ENCODE peak calls at places on chromosomes 3 and 15, in ten cellular contexts. K is GM06990, X is SJSA1, B is fibroblast of lung, I is astrocyte of the spinal cord, S is right atrium auricular region, W is brain microvascular endothelial cell, Q is H1, Y is fibroblast of pulmonary artery, R is OCI-LY7. H is an unnamed sample.

GRCh38 chr15:85667491-85668424 is 127.0 kb downstream of the KLHL25 start:
- DNase-seq in K (peak), X (peak), B (peak), I (peak), S (no peak), W (peak), Q (no peak), Y (peak), R (no peak), H (peak)

GRCh38 chr3:30277494-30277893 is 328.9 kb upstream of the TGFBR2 start:
- DNase-seq in K (no peak), X (no peak), B (no peak), I (no peak), S (no peak), W (no peak), Q (no peak), Y (no peak), R (no peak), H (no peak)

GRCh38 chr15:62209322-62209721 is 44.2 kb upstream of the C2CD4B start:
- DNase-seq in K (no peak), X (no peak), B (no peak), I (no peak), S (no peak), W (no peak), Q (no peak), Y (no peak), R (no peak), H (no peak)

GRCh38 chr3:68751883-68752282 is 180.5 kb downstream of the TAFA4 start:
- DNase-seq in K (no peak), X (no peak), B (no peak), I (no peak), S (no peak), W (no peak), Q (no peak), Y (no peak), R (no peak), H (no peak)

GRCh38 chr3:176906046-176906905 is 291.0 kb downstream of the TBL1XR1 start:
- DNase-seq in K (no peak), X (no peak), B (peak), I (peak), S (no peak), W (peak), Q (no peak), Y (peak), R (no peak), H (peak)

GRCh38 chr3:172217877-172218276 is 178.5 kb downstream of the FNDC3B start:
- DNase-seq in K (no peak), X (no peak), B (peak), I (peak), S (no peak), W (no peak), Q (no peak), Y (peak), R (no peak), H (no peak)

GRCh38 chr3:52349611-52350395 is 33.7 kb downstream of the DNAH1 start:
- DNase-seq in K (no peak), X (no peak), B (no peak), I (no peak), S (no peak), W (no peak), Q (no peak), Y (no peak), R (no peak), H (no peak)

GRCh38 chr3:20958161-20958560 is 772.2 kb upstream of the SGO1 start:
- DNase-seq in K (no peak), X (no peak), B (no peak), I (no peak), S (no peak), W (no peak), Q (no peak), Y (no peak), R (no peak), H (no peak)

GRCh38 chr3:111808439-111808838 is 50.6 kb upstream of the PHLDB2 start:
- DNase-seq in K (no peak), X (no peak), B (peak), I (no peak), S (no peak), W (no peak), Q (no peak), Y (peak), R (no peak), H (no peak)

GRCh38 chr15:24858737-24859601 is 95.8 kb upstream of the SNRPN start:
- DNase-seq in K (no peak), X (no peak), B (peak), I (peak), S (no peak), W (no peak), Q (no peak), Y (no peak), R (no peak), H (no peak)

GRCh38 chr3:146165370-146165769 is 4.4 kb upstream of the PLOD2 start:
- DNase-seq in K (no peak), X (peak), B (peak), I (peak), S (no peak), W (peak), Q (no peak), Y (peak), R (no peak), H (peak)

GRCh38 chr3:161221881-161222600 is 930 bp downstream of the NMD3 start:
- DNase-seq in K (peak), X (no peak), B (peak), I (peak), S (no peak), W (no peak), Q (no peak), Y (peak), R (peak), H (no peak)

GRCh38 chr3:186143280-186143679 is 34.4 kb upstream of the ETV5 start:
- DNase-seq in K (no peak), X (no peak), B (no peak), I (no peak), S (no peak), W (no peak), Q (no peak), Y (no peak), R (no peak), H (no peak)

GRCh38 chr15:77659350-77660321 is 26.9 kb upstream of the LINGO1 start:
- DNase-seq in K (no peak), X (peak), B (peak), I (peak), S (no peak), W (peak), Q (peak), Y (peak), R (peak), H (no peak)

GRCh38 chr3:157077565-157077991 is 82.4 kb downstream of the CCNL1 start:
- DNase-seq in K (no peak), X (no peak), B (no peak), I (no peak), S (no peak), W (no peak), Q (no peak), Y (peak), R (no peak), H (peak)

GRCh38 chr3:66858656-66859381 is 139.3 kb upstream of the KBTBD8 start:
- DNase-seq in K (no peak), X (no peak), B (no peak), I (no peak), S (no peak), W (no peak), Q (peak), Y (no peak), R (no peak), H (no peak)

GRCh38 chr15:42808921-42809320 is 72.0 kb upstream of the CDAN1 start:
- DNase-seq in K (no peak), X (no peak), B (no peak), I (no peak), S (no peak), W (no peak), Q (no peak), Y (no peak), R (no peak), H (no peak)

GRCh38 chr15:42811435-42811834 is 74.5 kb upstream of the CDAN1 start:
- DNase-seq in K (no peak), X (no peak), B (no peak), I (no peak), S (no peak), W (no peak), Q (no peak), Y (no peak), R (no peak), H (no peak)
- H3K4me3 ChIP-seq in K (no peak), X (no peak), B (no peak), I (no peak), S (no peak), W (no peak), Q (no peak), Y (no peak), R (no peak), H (no peak)

DNA sequence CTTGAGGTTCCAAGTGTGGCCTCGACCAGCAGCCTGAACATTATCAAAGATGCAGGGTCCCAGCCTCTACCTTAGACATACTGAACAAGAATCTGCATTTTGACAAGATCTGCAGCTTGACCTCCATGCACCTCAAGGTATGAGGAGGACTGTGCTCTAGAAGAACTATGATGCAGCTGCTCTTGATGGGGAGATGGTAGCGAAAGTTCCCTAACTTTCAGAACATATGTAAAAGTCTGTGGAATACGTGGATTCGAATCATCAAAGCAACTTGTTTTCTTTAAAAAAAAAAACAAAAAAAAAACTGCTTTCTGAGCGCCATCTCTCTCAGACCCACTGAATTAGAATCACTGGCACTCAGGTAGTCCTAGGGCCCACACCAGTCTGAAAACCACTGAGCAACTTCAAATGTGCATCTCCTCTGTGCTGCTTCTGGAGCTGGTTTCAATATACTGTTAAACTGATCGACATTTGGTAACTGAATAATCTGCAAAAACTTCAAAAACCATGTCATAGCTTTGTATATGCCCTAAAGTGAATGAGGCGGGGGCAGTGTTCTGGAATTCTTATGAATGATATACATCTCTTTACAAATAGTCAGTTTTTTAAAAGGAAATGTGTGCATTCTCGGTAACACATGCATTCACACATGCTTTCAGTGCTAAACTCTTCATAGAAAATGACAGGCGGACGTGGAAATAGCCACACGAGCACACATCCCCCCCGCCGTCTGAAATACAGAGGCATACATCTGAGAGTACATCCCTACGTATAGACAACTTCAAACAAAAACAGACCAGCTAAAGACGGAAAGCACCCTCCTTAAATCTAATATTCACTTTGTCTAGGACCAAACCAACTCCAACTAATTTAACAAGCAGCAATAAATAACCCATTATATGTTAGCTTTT is 128.8 kb downstream of the FOXP1 start:
- DNase-seq in K (no peak), X (no peak), B (no peak), I (no peak), S (no peak), W (no peak), Q (no peak), Y (no peak), R (peak), H (no peak)
- H3K4me3 ChIP-seq in K (no peak), X (no peak), B (no peak), I (no peak), S (no peak), W (no peak), Q (no peak), Y (no peak), R (peak), H (no peak)

GRCh38 chr15:81087694-81088093 is 46.4 kb upstream of the CFAP161 start:
- DNase-seq in K (no peak), X (no peak), B (no peak), I (no peak), S (no peak), W (no peak), Q (peak), Y (no peak), R (no peak), H (no peak)

GRCh38 chr15:81085213-81085612 is 48.9 kb upstream of the CFAP161 start:
- DNase-seq in K (no peak), X (no peak), B (no peak), I (no peak), S (no peak), W (no peak), Q (no peak), Y (no peak), R (no peak), H (no peak)

GRCh38 chr15:81088496-81088895 is 45.6 kb upstream of the CFAP161 start:
- DNase-seq in K (no peak), X (no peak), B (no peak), I (no peak), S (no peak), W (no peak), Q (peak), Y (no peak), R (no peak), H (no peak)

GRCh38 chr15:81085898-81086297 is 48.2 kb upstream of the CFAP161 start:
- DNase-seq in K (no peak), X (no peak), B (no peak), I (no peak), S (no peak), W (no peak), Q (no peak), Y (no peak), R (no peak), H (no peak)

DNA sequence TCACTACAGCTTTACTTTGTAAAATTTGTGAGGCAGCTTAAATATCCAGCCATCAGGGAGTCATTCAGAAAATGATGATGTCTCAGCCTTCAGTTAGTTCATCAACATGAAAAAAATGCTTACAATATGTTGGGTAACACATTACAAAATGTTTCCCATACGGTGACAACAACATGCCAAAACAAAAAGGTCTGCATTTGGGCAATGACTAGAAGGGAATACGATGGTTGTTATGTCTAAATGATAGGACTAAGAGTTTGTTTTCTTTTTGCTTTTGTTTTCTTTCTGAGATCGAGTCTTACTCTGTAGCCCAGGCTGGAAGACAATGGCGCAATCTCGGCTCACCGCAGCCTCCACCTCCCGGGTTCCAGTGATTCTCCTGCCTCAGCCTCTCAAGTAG is 46.9 kb upstream of the CFAP161 start:
- DNase-seq in K (no peak), X (no peak), B (peak), I (no peak), S (no peak), W (no peak), Q (peak), Y (peak), R (no peak), H (no peak)
- H3K4me3 ChIP-seq in K (no peak), X (no peak), B (no peak), I (no peak), S (no peak), W (no peak), Q (no peak), Y (no peak), R (no peak), H (no peak)

DNA sequence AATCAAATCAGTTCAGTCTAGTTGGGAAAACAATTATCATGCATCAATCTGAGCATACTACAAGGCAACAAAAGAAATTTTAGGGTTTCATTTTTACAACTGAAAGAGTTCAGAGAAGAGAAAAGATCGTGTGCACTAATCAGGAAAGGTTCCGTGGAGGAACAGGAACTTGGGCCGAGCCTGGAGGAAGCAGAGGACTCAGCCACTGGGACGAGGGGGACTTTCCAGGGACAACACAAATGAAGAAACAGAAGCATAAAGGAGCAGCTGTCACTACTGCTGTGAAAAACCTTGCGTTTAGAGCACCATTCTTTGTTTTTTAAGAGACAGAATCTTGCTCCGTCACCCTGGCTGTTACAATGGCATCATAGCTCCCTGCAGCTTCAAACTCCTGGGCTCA is 60.5 kb downstream of the MYO1E start:
- DNase-seq in K (no peak), X (no peak), B (no peak), I (no peak), S (no peak), W (no peak), Q (no peak), Y (no peak), R (no peak), H (no peak)
- H3K4me3 ChIP-seq in K (peak), X (no peak), B (no peak), I (no peak), S (no peak), W (no peak), Q (no peak), Y (no peak), R (no peak), H (no peak)

DNA sequence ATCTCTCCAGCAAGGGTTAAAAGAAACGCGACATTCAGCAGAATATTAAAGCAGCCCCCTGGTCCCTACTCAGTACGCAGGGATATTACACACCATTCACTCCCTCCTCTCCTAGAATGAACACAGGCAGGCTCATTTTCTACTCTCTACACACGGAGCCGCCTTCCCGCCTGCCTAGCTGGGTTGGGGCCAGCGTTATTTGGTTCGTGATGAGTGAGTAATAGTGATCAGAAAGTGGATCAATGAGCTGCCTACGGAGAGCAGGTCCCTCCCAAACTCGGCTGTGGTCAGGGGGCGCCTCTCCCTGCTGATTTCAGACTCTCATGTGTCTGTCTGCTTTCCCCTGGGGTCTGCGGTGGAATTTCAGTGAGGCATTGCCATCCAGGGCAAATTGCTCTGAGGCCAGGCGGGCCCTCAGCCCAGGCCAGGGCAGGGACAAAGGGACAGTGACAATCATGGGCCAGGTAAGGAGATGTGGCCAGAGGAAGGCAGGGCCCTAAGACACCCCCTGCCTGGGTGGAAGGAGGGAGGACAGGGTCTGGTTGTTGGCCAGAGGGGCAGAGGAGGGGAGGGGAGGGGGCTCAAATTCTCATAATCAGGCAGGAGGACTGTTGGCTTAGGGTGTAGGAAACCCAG is 2.9 kb downstream of the EPHB1 start:
- DNase-seq in K (no peak), X (no peak), B (no peak), I (no peak), S (no peak), W (no peak), Q (peak), Y (no peak), R (no peak), H (no peak)
- H3K4me3 ChIP-seq in K (no peak), X (no peak), B (no peak), I (no peak), S (no peak), W (no peak), Q (no peak), Y (no peak), R (no peak), H (no peak)

GRCh38 chr15:74616996-74617395 is 1.4 kb downstream of the CLK3 start:
- DNase-seq in K (no peak), X (no peak), B (no peak), I (no peak), S (no peak), W (no peak), Q (no peak), Y (no peak), R (no peak), H (no peak)
- H3K4me3 ChIP-seq in K (peak), X (peak), B (peak), I (peak), S (peak), W (peak), Q (no peak), Y (peak), R (peak), H (peak)